ENCODE peak calls at places on chromosomes 2 and 18, in nine cellular contexts. Q, B, D, H, E, R, W, Y and U are unnamed samples.
A peak's percentile ranks its signal among the peaks of the same experiment; 100 is the strongest.

GRCh38 chr2:173571887-173572680 is 217.4 kb downstream of the CDCA7 start:
- DNase-seq in Q (no peak), B (no peak), D (no peak), H (no peak), E (no peak), R (no peak), W (no peak), Y (no peak), U (no peak)

GRCh38 chr2:213220967-213221603 is 63.2 kb upstream of the SPAG16 start:
- DNase-seq in Q (no peak), B (no peak), D (no peak), H (no peak), E (no peak), R (no peak), W (peak; percentile 41), Y (no peak), U (no peak)

GRCh38 chr18:24928479-24928878 is 423.5 kb downstream of the ZNF521 start:
- DNase-seq in Q (no peak), B (no peak), D (no peak), H (no peak), E (no peak), R (no peak), W (peak; percentile 21), Y (no peak), U (no peak)

GRCh38 chr2:68253211-68254068 is 1.1 kb upstream of the PPP3R1 start:
- DNase-seq in Q (no peak), B (no peak), D (no peak), H (no peak), E (no peak), R (no peak), W (peak; percentile 57), Y (peak; percentile 45), U (no peak)

GRCh38 chr2:173999272-173999671 is 34.1 kb upstream of the SP3 start:
- DNase-seq in Q (no peak), B (no peak), D (no peak), H (no peak), E (no peak), R (no peak), W (no peak), Y (no peak), U (no peak)

GRCh38 chr2:32228181-32228580 is 36.5 kb downstream of the NLRC4 start:
- DNase-seq in Q (no peak), B (no peak), D (no peak), H (no peak), E (no peak), R (no peak), W (no peak), Y (no peak), U (no peak)

GRCh38 chr2:23523651-23524260 is 138.8 kb downstream of the KLHL29 start:
- DNase-seq in Q (peak; percentile 91), B (no peak), D (no peak), H (no peak), E (no peak), R (no peak), W (no peak), Y (no peak), U (no peak)

GRCh38 chr2:39435254-39435653 is 1.8 kb downstream of the MAP4K3 start:
- DNase-seq in Q (no peak), B (no peak), D (no peak), H (peak; percentile 6), E (no peak), R (no peak), W (no peak), Y (peak; percentile 24), U (no peak)

GRCh38 chr18:55875330-55875933 is 287.4 kb upstream of the TCF4 start:
- DNase-seq in Q (no peak), B (no peak), D (no peak), H (no peak), E (no peak), R (no peak), W (no peak), Y (no peak), U (no peak)

GRCh38 chr18:13791181-13791580 is 32.8 kb upstream of the MC5R start:
- DNase-seq in Q (no peak), B (no peak), D (no peak), H (no peak), E (no peak), R (no peak), W (no peak), Y (no peak), U (no peak)

GRCh38 chr2:31071741-31072140 is 66.5 kb downstream of the GALNT14 start:
- DNase-seq in Q (no peak), B (no peak), D (no peak), H (no peak), E (no peak), R (no peak), W (no peak), Y (no peak), U (no peak)

GRCh38 chr2:15982285-15982967 is 42.1 kb downstream of the MYCN start:
- DNase-seq in Q (no peak), B (no peak), D (no peak), H (no peak), E (no peak), R (no peak), W (no peak), Y (no peak), U (no peak)

GRCh38 chr2:143263045-143263625 is 133.9 kb downstream of the ARHGAP15 start:
- DNase-seq in Q (no peak), B (peak; percentile 9), D (no peak), H (no peak), E (no peak), R (no peak), W (no peak), Y (no peak), U (no peak)

GRCh38 chr2:140639628-140640027 is 1491.2 kb downstream of the LRP1B start:
- DNase-seq in Q (no peak), B (no peak), D (no peak), H (no peak), E (no peak), R (no peak), W (peak; percentile 34), Y (no peak), U (no peak)

GRCh38 chr2:36374586-36374985 is 19.0 kb downstream of the CRIM1 start:
- DNase-seq in Q (no peak), B (no peak), D (no peak), H (no peak), E (no peak), R (no peak), W (no peak), Y (no peak), U (no peak)

GRCh38 chr2:134145519-134145918 is 108.4 kb upstream of the MGAT5 start:
- DNase-seq in Q (no peak), B (no peak), D (no peak), H (no peak), E (no peak), R (no peak), W (no peak), Y (no peak), U (no peak)

DNA sequence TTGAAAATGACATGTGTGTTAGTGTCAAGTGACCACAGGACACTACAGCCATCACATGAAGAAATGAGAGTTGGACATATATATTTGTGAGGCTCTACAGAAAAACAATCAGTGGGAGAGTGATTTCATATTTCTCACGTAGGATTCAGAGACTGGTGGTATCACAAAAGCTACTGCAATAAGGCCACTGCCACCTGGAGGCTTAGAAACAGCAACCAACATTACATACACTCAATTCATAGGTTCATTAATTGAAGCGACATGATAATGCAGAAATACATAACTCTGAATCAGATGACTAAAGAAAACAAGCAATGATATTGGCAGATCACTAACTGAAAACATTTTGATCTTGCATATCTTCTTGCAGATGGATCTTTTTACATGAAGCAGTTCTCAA is 248.1 kb upstream of the KLHL14 start:
- DNase-seq in Q (no peak), B (no peak), D (no peak), H (no peak), E (no peak), R (no peak), W (no peak), Y (no peak), U (no peak)
- TF ChIP-seq CTCF in Q (no peak), B (no peak), D (no peak), H (no peak), E (no peak), R (no peak), W (no peak), Y (no peak), U (no peak)

GRCh38 chr2:7866104-7866503 is 815.8 kb upstream of the ID2 start:
- DNase-seq in Q (no peak), B (no peak), D (no peak), H (no peak), E (no peak), R (no peak), W (no peak), Y (no peak), U (no peak)
- TF ChIP-seq CTCF in Q (no peak), B (no peak), D (no peak), H (no peak), E (no peak), R (no peak), W (no peak), Y (no peak), U (no peak)

DNA sequence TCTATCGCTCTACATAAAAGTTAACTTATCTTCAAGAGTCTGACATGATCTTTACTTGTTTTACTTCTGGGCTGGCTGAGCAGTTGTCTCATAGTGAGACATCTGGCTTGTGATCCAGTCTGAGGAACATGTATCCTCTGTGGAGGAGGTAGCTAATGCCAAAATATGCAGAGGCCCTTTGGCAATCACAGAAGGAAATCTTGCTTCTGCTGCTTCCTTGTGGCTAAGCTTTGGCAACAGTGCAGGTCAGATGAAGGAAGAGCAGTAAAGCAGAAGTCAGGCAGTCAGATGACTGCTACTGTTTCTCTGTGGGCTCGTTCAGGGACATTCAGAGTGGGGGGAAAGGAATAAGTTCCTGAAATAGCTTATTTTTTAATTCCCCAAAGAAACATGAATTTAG is 22.3 kb downstream of the DOK1 start:
- DNase-seq in Q (peak; percentile 57), B (no peak), D (peak; percentile 90), H (no peak), E (no peak), R (no peak), W (no peak), Y (no peak), U (no peak)
- TF ChIP-seq CTCF in Q (no peak), B (no peak), D (peak; percentile 42), H (no peak), E (no peak), R (no peak), W (no peak), Y (no peak), U (no peak)

DNA sequence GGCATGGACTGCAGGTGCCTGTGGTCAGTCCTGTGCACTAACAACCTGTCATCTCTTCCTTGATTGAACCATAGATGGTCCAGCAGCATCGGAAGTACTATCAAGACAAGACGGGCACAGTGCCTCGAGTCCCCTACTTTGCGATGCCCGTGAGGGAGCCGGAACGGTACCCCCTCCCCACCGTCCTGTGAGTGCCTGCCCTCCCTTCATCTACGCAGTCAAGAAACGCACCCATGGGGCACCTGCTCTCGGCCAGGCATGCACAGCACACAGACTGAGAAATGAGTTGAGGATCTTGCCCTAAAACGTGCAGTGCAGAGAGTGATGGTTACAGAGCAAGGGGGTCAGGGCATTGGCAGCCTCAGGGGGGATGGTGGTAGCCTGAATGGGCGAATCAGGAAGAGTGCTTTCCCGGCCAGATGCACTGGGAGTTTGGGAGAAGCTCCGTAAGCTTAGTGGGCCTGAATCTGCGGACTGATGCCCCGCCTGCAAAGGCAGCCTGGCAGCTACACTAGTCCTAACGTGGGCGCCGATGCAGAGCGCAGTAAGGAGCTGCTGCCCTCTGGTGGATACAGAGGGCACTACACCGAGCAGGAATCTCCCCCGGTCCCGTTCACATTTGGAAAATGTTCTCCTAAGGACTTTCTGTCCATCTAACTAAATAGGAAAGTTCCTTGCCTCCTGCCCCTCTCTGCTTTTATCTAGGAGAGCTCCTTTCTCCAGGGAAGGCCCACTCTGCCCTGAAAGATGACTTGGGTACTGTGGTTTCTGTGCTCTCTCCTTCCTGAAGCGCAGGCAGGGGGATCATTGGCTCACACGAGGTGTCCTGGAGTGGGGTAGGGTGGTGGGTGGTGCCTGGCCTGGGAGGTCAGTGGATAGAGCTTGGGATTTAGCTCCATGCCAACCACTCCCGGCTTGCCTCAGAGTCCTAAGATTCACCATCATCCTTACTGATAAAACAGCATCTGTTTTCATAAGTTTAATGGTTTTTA is 63.4 kb downstream of the CIB4 start:
- DNase-seq in Q (peak; percentile 42), B (peak; percentile 48), D (peak; percentile 42), H (peak; percentile 84), E (peak; percentile 50), R (no peak), W (peak; percentile 56), Y (peak; percentile 61), U (no peak)
- TF ChIP-seq CTCF in Q (peak; percentile 88), B (peak; percentile 98), D (peak; percentile 97), H (peak; percentile 94), E (peak; percentile 98), R (peak; percentile 99), W (peak; percentile 95), Y (peak; percentile 98), U (peak; percentile 99)